ENCODE peak calls at places on chromosomes 12 and 14, in eight cellular contexts. J is EL, N is hepatic stellate cell, Q is dermis microvascular lymphatic vessel endothelial cell, P is RKO, L is amniotic epithelial cell, S is progenitor cell of endocrine pancreas, C is T-helper 1 cell. F is an unnamed sample.
A peak's percentile ranks its signal among the peaks of the same experiment; 100 is the strongest.

GRCh38 chr14:101889898-101890297 is 74.5 kb upstream of the DYNC1H1 start:
- DNase-seq in P (peak; percentile 5), S (no peak), L (peak; percentile 21), J (no peak), C (no peak), N (no peak), Q (peak; percentile 26), F (no peak)

GRCh38 chr12:49750027-49750977 is 8.9 kb downstream of the TMBIM6 start:
- DNase-seq in C (no peak), P (peak; percentile 84), J (peak; percentile 70), L (peak; percentile 93), S (no peak), N (no peak), Q (peak; percentile 41), F (no peak)

GRCh38 chr12:15733136-15733535 is 56.1 kb downstream of the EPS8 start:
- DNase-seq in S (no peak), N (no peak), J (no peak), P (no peak), L (no peak), C (no peak), Q (no peak), F (no peak)

GRCh38 chr14:59303216-59303615 is 114.7 kb downstream of the DAAM1 start:
- DNase-seq in S (no peak), N (no peak), J (no peak), L (no peak), C (no peak), Q (no peak), P (no peak), F (no peak)

GRCh38 chr12:115322275-115322674 is 638.3 kb upstream of the TBX3 start:
- DNase-seq in L (no peak), P (no peak), J (peak; percentile 58), N (peak; percentile 3), S (no peak), C (no peak), Q (no peak), F (no peak)

GRCh38 chr12:13444076-13444475 is 247.6 kb downstream of the EMP1 start:
- DNase-seq in Q (no peak), S (no peak), L (no peak), N (no peak), C (no peak), P (no peak), J (no peak), F (no peak)

GRCh38 chr14:102749833-102750775 is 27.1 kb upstream of the TRAF3 start:
- DNase-seq in L (no peak), C (no peak), J (no peak), S (peak; percentile 26), N (no peak), P (no peak), Q (no peak), F (no peak)

GRCh38 chr12:9960613-9961012 is 10.6 kb upstream of the CLEC12A start:
- DNase-seq in S (no peak), L (no peak), N (no peak), J (no peak), P (no peak), C (no peak), Q (no peak), F (no peak)

GRCh38 chr12:46452061-46452615 is 79.6 kb upstream of the SLC38A2 start:
- DNase-seq in Q (peak; percentile 65), S (no peak), J (peak; percentile 59), P (no peak), L (peak; percentile 83), C (no peak), N (no peak), F (no peak)

GRCh38 chr12:65825573-65826512 is 1.6 kb downstream of the HMGA2 start:
- DNase-seq in Q (peak; percentile 64), N (peak; percentile 43), C (no peak), L (peak; percentile 59), S (peak; percentile 37), J (peak; percentile 55), P (no peak), F (peak; percentile 53)

GRCh38 chr12:27003421-27004311 is 10.5 kb downstream of the TM7SF3 start:
- DNase-seq in Q (no peak), S (no peak), C (no peak), J (no peak), L (no peak), P (no peak), N (no peak), F (no peak)

GRCh38 chr12:123532021-123532420 is 1.5 kb downstream of the RILPL1 start:
- DNase-seq in Q (peak; percentile 88), S (no peak), L (no peak), P (no peak), C (no peak), N (no peak), J (peak; percentile 28), F (no peak)

GRCh38 chr14:91755560-91755959 is 23.7 kb upstream of the CATSPERB start:
- DNase-seq in Q (peak; percentile 25), C (no peak), J (peak; percentile 6), N (no peak), S (no peak), L (peak; percentile 40), P (no peak), F (no peak)

GRCh38 chr12:89552376-89552775 is 26.5 kb upstream of the POC1B start:
- DNase-seq in Q (peak; percentile 26), L (no peak), J (no peak), S (no peak), C (no peak), N (no peak), P (no peak), F (no peak)

GRCh38 chr12:92234533-92234932 is 88.9 kb upstream of the BTG1 start:
- DNase-seq in P (no peak), J (no peak), C (no peak), N (no peak), Q (no peak), S (no peak), L (no peak), F (no peak)

GRCh38 chr12:12513416-12514006 is 49.2 kb downstream of the DUSP16 start:
- DNase-seq in J (no peak), C (no peak), N (no peak), Q (no peak), L (no peak), S (no peak), P (no peak), F (no peak)

GRCh38 chr12:57518920-57519757 is 1.2 kb downstream of the DDIT3 start:
- DNase-seq in J (peak; percentile 43), Q (peak; percentile 36), L (peak; percentile 55), S (no peak), N (peak; percentile 51), P (peak; percentile 43), C (no peak), F (no peak)

GRCh38 chr12:115569694-115570093 is 707.8 kb downstream of the MED13L start:
- DNase-seq in P (no peak), N (no peak), J (no peak), Q (no peak), L (no peak), C (no peak), S (no peak), F (no peak)

GRCh38 chr12:49902399-49903350 is 1.0 kb downstream of the FAIM2 start:
- DNase-seq in P (no peak), J (no peak), L (no peak), S (no peak), C (no peak), Q (no peak), N (no peak), F (no peak)

GRCh38 chr14:103624860-103625259 is 4.2 kb upstream of the KLC1 start:
- DNase-seq in J (peak; percentile 86), L (peak; percentile 32), P (peak; percentile 83), N (peak; percentile 80), Q (peak; percentile 79), C (no peak), S (no peak), F (peak; percentile 79)

GRCh38 chr12:124871297-124871696 is 7.6 kb upstream of the SCARB1 start:
- DNase-seq in S (no peak), P (no peak), J (no peak), N (no peak), C (no peak), L (no peak), Q (no peak), F (no peak)

GRCh38 chr14:53161758-53162512 is 8.8 kb upstream of the DDHD1 start:
- DNase-seq in Q (no peak), P (no peak), S (no peak), C (no peak), L (no peak), N (no peak), J (no peak), F (no peak)

GRCh38 chr14:65434216-65434850 is 21.8 kb downstream of the FUT8 start:
- DNase-seq in J (no peak), C (no peak), N (no peak), Q (no peak), S (no peak), L (no peak), P (no peak), F (no peak)

GRCh38 chr14:92637228-92637627 is 111.2 kb downstream of the LGMN start:
- DNase-seq in N (no peak), J (no peak), S (no peak), Q (no peak), L (no peak), C (no peak), P (no peak), F (no peak)

GRCh38 chr12:124259168-124260066 is 35.5 kb upstream of the RFLNA start:
- DNase-seq in S (no peak), P (no peak), Q (no peak), J (peak; percentile 45), L (peak; percentile 81), C (no peak), N (no peak), F (no peak)

GRCh38 chr14:26261368-26262122 is 336.3 kb downstream of the NOVA1 start:
- DNase-seq in S (no peak), Q (no peak), N (no peak), P (no peak), L (no peak), C (no peak), J (no peak), F (no peak)

GRCh38 chr14:56098021-56098420 is 20.2 kb upstream of the PELI2 start:
- DNase-seq in N (no peak), S (no peak), Q (no peak), C (no peak), L (no peak), P (no peak), J (no peak), F (no peak)

GRCh38 chr14:61704554-61704953 is 9.2 kb downstream of the HIF1A start:
- DNase-seq in N (no peak), S (no peak), L (peak; percentile 63), P (no peak), J (no peak), Q (no peak), C (no peak), F (no peak)

GRCh38 chr12:113914176-113914575 is 51.9 kb downstream of the RBM19 start:
- DNase-seq in N (no peak), S (no peak), L (no peak), Q (no peak), J (no peak), P (no peak), C (no peak), F (no peak)

GRCh38 chr12:117045998-117046374 is 53.2 kb downstream of the TESC start:
- DNase-seq in L (no peak), J (peak; percentile 6), P (no peak), C (no peak), Q (no peak), N (no peak), S (no peak), F (no peak)

GRCh38 chr14:87830443-87831096 is 162.4 kb downstream of the GALC start:
- DNase-seq in P (no peak), L (no peak), N (no peak), Q (no peak), J (no peak), C (no peak), S (no peak), F (no peak)

GRCh38 chr14:31118892-31119291 is 88.7 kb downstream of the HECTD1 start:
- DNase-seq in N (no peak), C (no peak), Q (no peak), S (no peak), P (no peak), J (peak; percentile 13), L (peak; percentile 26), F (no peak)